ENCODE peak calls at places on chromosome 22, in eight cellular contexts. G is prostate gland, R is sigmoid colon, S is transverse colon, Q is suprapubic skin, A is upper lobe of left lung, X is stomach, E is H1. V is an unnamed sample.

GRCh38 chr22:33717694-33718396 is 202.4 kb downstream of the LARGE1 start:
- DNase-seq in G (no peak), R (no peak), S (no peak), Q (no peak), A (no peak), X (no peak), E (no peak), V (no peak)

GRCh38 chr22:20494978-20495860 is at the start of gene KLHL22:
- DNase-seq in G (no peak), R (peak; percentile 73), S (peak; percentile 44), Q (peak; percentile 79), A (peak; percentile 88), X (peak; percentile 40), E (no peak), V (no peak)

GRCh38 chr22:32058656-32059280 is 15.7 kb downstream of the SLC5A1 start:
- DNase-seq in G (no peak), R (no peak), S (no peak), Q (no peak), A (no peak), X (no peak), E (no peak), V (no peak)

GRCh38 chr22:50489363-50490243 is 2.9 kb downstream of the MIOX start:
- DNase-seq in G (no peak), R (no peak), S (no peak), Q (no peak), A (peak; percentile 65), X (no peak), E (no peak), V (no peak)

GRCh38 chr22:31337178-31337577 is 9.0 kb downstream of the PATZ1 start:
- DNase-seq in G (no peak), R (no peak), S (no peak), Q (no peak), A (no peak), X (peak; percentile 44), E (no peak), V (no peak)

GRCh38 chr22:23677701-23677995 is 13.2 kb upstream of the RGL4 start:
- DNase-seq in G (no peak), R (peak; percentile 39), S (no peak), Q (peak; percentile 67), A (no peak), X (no peak), E (no peak), V (no peak)

GRCh38 chr22:49880281-49880680 is 26.6 kb downstream of the ZBED4 start:
- DNase-seq in G (no peak), R (no peak), S (peak; percentile 18), Q (no peak), A (no peak), X (no peak), E (no peak), V (no peak)

GRCh38 chr22:48947636-48948035 is 880.0 kb downstream of the BRD1 start:
- DNase-seq in G (no peak), R (peak; percentile 4), S (no peak), Q (no peak), A (no peak), X (no peak), E (no peak), V (peak; percentile 79)

GRCh38 chr22:38304526-38304925 is 12.7 kb downstream of the CSNK1E start:
- DNase-seq in G (no peak), R (no peak), S (no peak), Q (no peak), A (no peak), X (no peak), E (no peak), V (no peak)

GRCh38 chr22:38718414-38718813 is 12.7 kb downstream of the GTPBP1 start:
- DNase-seq in G (peak; percentile 59), R (peak; percentile 78), S (peak; percentile 79), Q (peak; percentile 85), A (no peak), X (peak; percentile 66), E (no peak), V (no peak)

DNA sequence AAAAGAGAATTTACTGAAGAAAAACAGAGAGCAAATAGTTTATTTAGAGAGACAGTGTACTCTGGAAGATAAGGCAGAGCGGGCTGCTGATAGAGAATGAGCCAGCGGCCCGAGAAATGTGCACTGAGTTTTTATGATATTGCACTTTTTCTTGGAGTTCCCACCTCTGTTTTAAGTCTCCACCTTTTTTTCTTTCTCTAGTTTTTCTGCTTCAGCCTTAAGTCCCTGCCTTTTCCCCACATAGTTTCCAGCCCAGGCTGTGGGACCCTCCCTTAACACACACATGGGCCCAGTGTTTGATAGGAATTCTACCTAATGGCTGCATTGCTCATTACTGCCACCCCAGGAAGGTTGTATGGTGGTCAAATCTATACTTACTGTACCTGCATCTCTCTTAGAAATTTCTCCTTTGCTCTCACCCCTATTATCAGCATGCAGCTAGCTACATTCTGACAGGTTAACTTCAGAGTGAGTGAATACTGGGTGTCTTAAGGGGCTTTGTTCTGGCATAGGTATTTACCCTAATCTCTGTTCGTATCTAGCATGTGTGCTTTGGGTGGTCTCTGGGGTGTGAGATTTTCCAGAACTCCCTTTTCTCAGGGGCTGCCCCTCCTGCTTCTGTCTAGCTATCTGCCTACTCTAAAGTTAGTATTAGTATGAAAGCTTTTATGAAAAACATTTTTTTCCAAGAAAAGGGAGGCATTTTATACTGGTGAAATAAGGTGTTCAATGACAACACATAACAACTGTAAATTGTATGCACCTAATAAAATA is 127.3 kb upstream of the TOP3B start:
- DNase-seq in G (no peak), R (no peak), S (no peak), Q (no peak), A (no peak), X (no peak), E (no peak), V (peak; percentile 24)
- TF ChIP-seq CTCF in G (no peak), R (no peak), S (no peak), Q (no peak), A (no peak), X (no peak), E (peak; percentile 35), V (no peak)

GRCh38 chr22:41948142-41948541 is 1.2 kb upstream of the CENPM start:
- DNase-seq in G (no peak), R (no peak), S (no peak), Q (no peak), A (no peak), X (no peak), E (no peak), V (no peak)

GRCh38 chr22:41949297-41949965 is 2.5 kb upstream of the CENPM start:
- DNase-seq in G (no peak), R (no peak), S (no peak), Q (no peak), A (no peak), X (no peak), E (no peak), V (no peak)

GRCh38 chr22:41946360-41947180 is at the start of gene CENPM:
- DNase-seq in G (peak; percentile 93), R (peak; percentile 94), S (peak; percentile 93), Q (peak; percentile 96), A (peak; percentile 97), X (peak; percentile 92), E (peak; percentile 78), V (peak; percentile 98)

GRCh38 chr22:41943661-41944209 is 3.2 kb downstream of the CENPM start:
- DNase-seq in G (no peak), R (no peak), S (peak; percentile 69), Q (no peak), A (no peak), X (peak; percentile 77), E (no peak), V (no peak)

DNA sequence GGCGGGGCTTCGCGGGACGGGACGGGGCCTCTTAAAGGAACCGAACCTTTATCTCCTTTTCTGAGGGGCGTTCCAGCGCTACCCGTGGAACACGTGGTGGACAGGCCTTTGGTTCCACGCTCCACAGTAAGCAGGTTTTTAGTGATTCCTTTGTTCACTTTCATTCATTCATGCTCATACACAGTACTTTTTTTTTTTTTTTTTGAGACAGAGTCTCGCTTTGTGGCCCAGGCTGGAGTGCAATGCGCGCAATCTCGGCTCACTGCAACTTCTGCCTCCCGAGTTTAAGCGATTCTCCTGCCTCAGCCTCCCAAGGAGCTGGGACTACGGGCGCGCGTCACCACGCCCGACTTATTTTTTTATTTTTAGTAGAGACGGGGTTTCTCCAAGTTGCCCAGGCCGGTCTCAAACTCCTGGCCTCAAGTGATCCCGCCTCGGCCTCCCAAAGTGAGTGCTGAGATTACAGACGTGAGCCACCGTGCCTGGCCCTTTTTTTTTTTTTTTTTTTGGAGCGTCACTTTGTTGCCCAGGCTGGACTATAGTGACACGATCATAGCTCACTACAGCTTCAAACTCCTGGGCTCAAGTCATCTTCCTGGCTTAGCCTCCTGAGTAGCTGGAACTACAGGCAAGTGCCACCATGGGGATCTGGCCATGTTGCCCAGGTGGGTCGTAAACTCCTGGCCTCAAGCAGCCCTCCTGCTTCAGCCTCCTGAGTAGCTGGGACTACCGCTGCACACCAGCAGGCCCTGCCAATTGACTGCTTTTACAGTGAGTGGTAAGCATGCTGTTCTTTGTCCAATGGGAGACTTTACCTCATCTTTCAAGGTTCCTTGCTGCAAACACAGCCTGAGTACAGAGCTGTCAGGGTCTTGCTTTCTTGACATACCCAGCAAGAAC is 479 bp upstream of the CENPM start:
- DNase-seq in G (no peak), R (no peak), S (no peak), Q (no peak), A (no peak), X (no peak), E (no peak), V (no peak)
- H3K4me1 ChIP-seq in G (peaks cover 5% of the 10 kb centered on the region), R (peaks cover 17% of the 10 kb centered on the region), S (peaks cover 15% of the 10 kb centered on the region), Q (peaks cover 11% of the 10 kb centered on the region), A (peaks cover 13% of the 10 kb centered on the region), X (peaks cover 35% of the 10 kb centered on the region), E (peaks cover 7% of the 10 kb centered on the region), V (peaks cover 20% of the 10 kb centered on the region)

GRCh38 chr22:43844560-43845545 is 17.5 kb downstream of the SULT4A1 start:
- DNase-seq in G (no peak), R (no peak), S (no peak), Q (no peak), A (peak; percentile 62), X (no peak), E (no peak), V (no peak)

GRCh38 chr22:43845981-43846380 is 16.3 kb downstream of the SULT4A1 start:
- DNase-seq in G (no peak), R (no peak), S (no peak), Q (no peak), A (peak; percentile 52), X (no peak), E (no peak), V (no peak)

GRCh38 chr22:43847376-43848289 is 14.7 kb downstream of the SULT4A1 start:
- DNase-seq in G (no peak), R (peak; percentile 53), S (no peak), Q (peak; percentile 59), A (peak; percentile 40), X (no peak), E (no peak), V (no peak)

GRCh38 chr22:43848366-43849171 is 13.7 kb downstream of the SULT4A1 start:
- DNase-seq in G (no peak), R (peak; percentile 43), S (no peak), Q (peak; percentile 40), A (peak; percentile 45), X (no peak), E (no peak), V (no peak)

DNA sequence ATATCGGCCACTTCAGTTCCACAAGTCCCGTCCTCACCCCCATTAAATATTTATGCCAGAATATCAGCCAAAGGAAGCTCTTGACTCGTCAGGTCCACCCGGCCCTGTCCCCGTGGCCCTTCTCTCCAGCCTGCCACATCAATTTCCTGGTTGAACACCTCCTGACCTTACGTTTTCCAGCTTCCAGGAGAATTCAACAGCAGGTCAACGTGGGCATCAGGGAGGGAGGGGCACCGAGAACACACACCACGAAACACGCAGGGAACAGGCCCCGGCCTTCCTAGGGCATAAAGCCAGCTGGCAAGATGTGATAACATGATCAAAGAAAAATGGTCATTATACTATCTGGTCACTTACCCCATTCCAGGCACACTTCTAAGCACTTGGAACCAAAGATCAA is 15.3 kb downstream of the SULT4A1 start:
- DNase-seq in G (no peak), R (no peak), S (no peak), Q (no peak), A (no peak), X (no peak), E (no peak), V (no peak)
- TF ChIP-seq POLR2AphosphoS5 in G (no peak), R (no peak), S (no peak), Q (no peak), A (no peak), X (no peak), E (no peak), V (no peak)

GRCh38 chr22:46803936-46804335 is 41.5 kb downstream of the TBC1D22A start:
- DNase-seq in G (no peak), R (peak; percentile 38), S (no peak), Q (no peak), A (no peak), X (no peak), E (no peak), V (no peak)
- TF ChIP-seq CTCF in G (no peak), R (no peak), S (no peak), Q (no peak), A (no peak), X (no peak), E (no peak), V (no peak)